ENCODE peak calls at places on chromosomes 7 and 10, in six cellular contexts. S, C, R, H, W and Q are unnamed samples. For H3K9me3, the result is how much of the 10 kb centered on the place peaks cover.

GRCh38 chr7:99000196-99000903 is 122.0 kb downstream of the TRRAP start:
- DNase-seq in S (no peak), C (no peak), R (no peak), H (no peak), W (no peak), Q (no peak)

GRCh38 chr7:107856806-107857540 is 34.0 kb upstream of the DLD start:
- DNase-seq in S (peak), C (no peak), R (no peak), H (no peak), W (no peak), Q (no peak)

GRCh38 chr7:50304911-50305621 is 550 bp downstream of the IKZF1 start:
- DNase-seq in S (peak), C (peak), R (no peak), H (no peak), W (no peak), Q (no peak)

GRCh38 chr7:78081888-78082287 is 283.3 kb downstream of the PHTF2 start:
- DNase-seq in S (no peak), C (no peak), R (no peak), H (no peak), W (no peak), Q (no peak)

GRCh38 chr10:86500846-86501245 is 20.7 kb downstream of the WAPL start:
- DNase-seq in S (no peak), C (no peak), R (peak), H (no peak), W (no peak), Q (no peak)

GRCh38 chr10:33800545-33800944 is 466.1 kb upstream of the NRP1 start:
- DNase-seq in S (no peak), C (no peak), R (peak), H (no peak), W (peak), Q (peak)

GRCh38 chr10:113415246-113415645 is 137.6 kb upstream of the HABP2 start:
- DNase-seq in S (no peak), C (no peak), R (no peak), H (no peak), W (no peak), Q (no peak)

GRCh38 chr10:46528171-46528671 is 28.2 kb downstream of the GPRIN2 start:
- DNase-seq in S (peak), C (no peak), R (no peak), H (no peak), W (peak), Q (no peak)

GRCh38 chr10:46547331-46547880 is 9.1 kb downstream of the GPRIN2 start:
- DNase-seq in S (peak), C (peak), R (no peak), H (no peak), W (peak), Q (peak)

GRCh38 chr7:2431260-2431867 is 28.0 kb downstream of the CHST12 start:
- DNase-seq in S (no peak), C (peak), R (no peak), H (no peak), W (no peak), Q (no peak)

GRCh38 chr10:34219860-34220518 is 595.1 kb downstream of the PARD3 start:
- DNase-seq in S (no peak), C (no peak), R (no peak), H (no peak), W (no peak), Q (no peak)

GRCh38 chr10:120897343-120897742 is 46.2 kb downstream of the WDR11 start:
- DNase-seq in S (no peak), C (no peak), R (peak), H (no peak), W (no peak), Q (no peak)

GRCh38 chr7:64533756-64534155 is 29.1 kb downstream of the ZNF680 start:
- DNase-seq in S (no peak), C (no peak), R (no peak), H (no peak), W (no peak), Q (no peak)

DNA sequence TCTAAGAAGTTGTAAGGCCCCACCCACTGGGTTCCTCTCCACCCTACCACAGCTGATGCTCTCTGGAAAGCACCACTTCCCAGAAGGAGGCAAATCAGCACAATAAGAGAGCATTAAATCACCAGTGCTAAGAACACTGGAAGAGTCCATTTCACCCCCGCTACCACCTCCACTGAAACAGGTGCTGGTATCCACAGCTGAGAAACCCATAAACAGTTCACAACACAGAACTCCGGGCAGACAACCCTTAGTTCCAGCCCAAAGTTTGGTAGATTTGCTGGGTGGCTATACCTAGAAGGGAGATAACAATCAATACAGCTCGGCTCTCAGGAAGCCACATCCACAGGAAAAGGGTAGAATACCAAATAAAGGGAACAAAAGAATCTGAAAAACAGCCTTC is 34.1 kb downstream of the ZNF680 start:
- DNase-seq in S (no peak), C (no peak), R (no peak), H (no peak), W (no peak), Q (no peak)
- H3K9me3 ChIP-seq in S (under half), C (under half), R (under half), H (half or more), W (under half), Q (half or more)

DNA sequence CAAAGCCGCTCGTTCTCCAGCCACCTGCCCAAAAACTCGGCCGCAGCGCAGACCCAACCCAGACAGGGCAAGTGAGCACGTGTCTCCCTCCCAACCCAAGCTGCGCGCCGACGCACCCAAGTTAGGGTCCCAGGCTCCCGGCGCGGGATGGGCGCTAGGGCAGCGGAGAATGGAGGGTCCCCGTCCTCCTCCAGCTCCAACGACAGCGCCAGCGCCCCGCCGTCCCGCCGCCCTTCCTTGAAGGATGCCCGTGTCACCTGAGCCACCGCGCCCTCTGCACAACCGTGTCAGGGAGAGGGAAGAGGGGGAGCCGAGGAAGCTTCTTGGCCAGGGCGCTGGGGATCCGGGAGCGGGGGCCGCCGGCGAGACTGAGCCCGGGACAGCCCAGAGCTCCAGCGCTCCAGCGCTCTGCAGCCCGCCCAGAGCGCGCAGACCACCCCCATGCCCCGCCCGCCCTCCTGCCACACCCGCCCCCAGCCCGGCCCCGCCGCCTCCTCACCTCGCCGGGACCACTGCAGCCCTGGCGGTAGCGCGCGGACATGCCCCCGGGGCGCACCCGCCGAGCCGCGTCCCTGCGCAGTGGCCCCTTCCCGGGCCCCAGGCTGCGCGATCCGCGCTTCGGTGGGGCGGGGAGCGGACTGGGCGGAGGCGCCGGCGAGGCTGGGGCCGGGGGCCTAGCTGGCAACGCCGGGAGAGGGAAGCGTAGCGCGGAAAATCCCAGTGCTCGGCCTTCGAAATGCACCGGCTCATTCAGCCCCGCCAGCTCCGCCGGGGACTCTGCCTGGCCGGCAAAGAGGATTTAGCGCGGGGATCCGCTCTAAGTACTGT is at the start of gene SLC16A12:
- DNase-seq in S (no peak), C (peak), R (no peak), H (no peak), W (no peak), Q (peak)
- H3K9me3 ChIP-seq in S (under half), C (under half), R (under half), H (under half), W (under half), Q (under half)

DNA sequence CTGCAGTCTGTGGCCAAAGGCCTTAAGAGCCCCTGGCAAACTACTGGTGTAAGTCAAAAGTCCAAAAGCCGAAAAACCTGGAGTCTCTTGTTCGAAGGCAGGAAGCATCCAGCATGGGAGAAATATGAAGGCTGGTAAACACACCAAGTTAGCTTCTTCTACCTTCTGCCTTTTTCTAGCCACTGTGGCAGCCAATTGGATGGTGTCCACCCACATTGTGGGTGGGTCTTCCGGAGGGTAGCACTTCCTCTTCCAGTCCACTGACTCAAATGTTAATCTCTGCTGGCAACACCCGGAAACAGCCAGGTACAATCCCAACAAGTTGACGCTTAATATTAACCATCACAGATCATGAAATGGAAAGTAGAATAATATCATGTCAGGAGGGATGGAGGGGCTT is 827.6 kb downstream of the SORCS1 start:
- DNase-seq in S (no peak), C (no peak), R (no peak), H (no peak), W (no peak), Q (no peak)
- H3K9me3 ChIP-seq in S (under half), C (under half), R (under half), H (under half), W (under half), Q (under half)

GRCh38 chr7:158993591-158993990 is 137.2 kb downstream of the DYNC2I1 start:
- DNase-seq in S (no peak), C (no peak), R (no peak), H (no peak), W (no peak), Q (no peak)

GRCh38 chr7:158996214-158997109 is 140.1 kb downstream of the DYNC2I1 start:
- DNase-seq in S (no peak), C (no peak), R (no peak), H (no peak), W (no peak), Q (no peak)

GRCh38 chr7:158994687-158995086 is 138.3 kb downstream of the DYNC2I1 start:
- DNase-seq in S (no peak), C (no peak), R (no peak), H (no peak), W (no peak), Q (no peak)

GRCh38 chr7:158997110-158997453 is 140.7 kb downstream of the DYNC2I1 start:
- DNase-seq in S (no peak), C (no peak), R (no peak), H (no peak), W (no peak), Q (no peak)

DNA sequence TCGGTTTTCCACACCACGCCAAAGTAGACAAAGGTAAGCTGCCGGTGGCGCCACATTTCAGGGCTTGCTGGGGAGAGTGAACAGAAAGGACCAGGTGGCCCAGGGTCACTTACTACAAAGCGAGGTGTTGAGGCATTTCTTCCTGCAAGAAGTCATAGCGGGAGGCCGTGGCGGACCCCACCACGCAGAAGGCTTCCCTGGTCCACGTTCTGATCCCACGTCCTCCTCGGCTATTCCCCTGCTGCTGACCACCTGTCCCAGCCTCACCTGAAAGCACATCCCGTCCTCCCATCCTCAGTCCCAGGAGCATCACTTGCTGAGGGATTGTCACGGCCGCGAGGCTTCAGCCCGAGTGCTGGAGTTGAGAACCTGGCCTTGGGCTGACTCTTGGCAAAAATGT is 139.2 kb downstream of the DYNC2I1 start:
- DNase-seq in S (no peak), C (no peak), R (no peak), H (no peak), W (no peak), Q (no peak)
- H3K9me3 ChIP-seq in S (under half), C (under half), R (under half), H (under half), W (under half), Q (under half)

DNA sequence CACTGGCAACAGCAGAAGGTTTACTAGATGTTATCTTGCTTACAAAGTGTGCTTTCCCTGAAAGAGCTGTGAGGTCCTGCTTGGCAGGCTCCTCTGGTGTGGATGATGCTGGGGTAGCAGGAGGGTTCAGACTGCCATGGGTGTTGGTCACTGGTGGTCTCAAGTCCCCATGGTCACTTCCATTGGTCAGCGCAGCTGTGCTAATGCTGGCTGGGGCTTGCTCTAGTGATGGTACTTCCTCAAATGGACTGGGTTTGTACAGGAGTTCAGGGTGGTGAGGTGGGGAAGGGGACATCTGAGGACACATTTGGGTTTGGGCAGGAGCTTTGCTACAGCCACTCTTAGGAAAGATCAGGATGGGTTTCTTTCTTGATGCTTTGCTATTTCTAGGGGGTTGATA is 182.0 kb downstream of the ZNF438 start:
- DNase-seq in S (no peak), C (no peak), R (no peak), H (no peak), W (no peak), Q (no peak)
- H3K9me3 ChIP-seq in S (under half), C (under half), R (under half), H (under half), W (under half), Q (under half)

GRCh38 chr10:38979535-38979934 is 885.4 kb downstream of the ZNF37A start:
- DNase-seq in S (no peak), C (no peak), R (no peak), H (no peak), W (no peak), Q (no peak)
- H3K9me3 ChIP-seq in S (under half), C (under half), R (under half), H (under half), W (under half), Q (under half)

GRCh38 chr7:64999165-65000004 is 7.1 kb downstream of the ERV3-1 start:
- DNase-seq in S (no peak), C (peak), R (peak), H (no peak), W (peak), Q (no peak)

GRCh38 chr7:64997927-64998391 is 7.1 kb upstream of the ZNF117 start:
- DNase-seq in S (no peak), C (peak), R (peak), H (no peak), W (no peak), Q (peak)

GRCh38 chr7:64996305-64996704 is 5.5 kb upstream of the ZNF117 start:
- DNase-seq in S (no peak), C (no peak), R (no peak), H (no peak), W (no peak), Q (no peak)

GRCh38 chr7:64997164-64997908 is 6.5 kb upstream of the ZNF117 start:
- DNase-seq in S (no peak), C (no peak), R (no peak), H (no peak), W (no peak), Q (no peak)

GRCh38 chr7:64998865-64999164 is 7.7 kb downstream of the ERV3-1 start:
- DNase-seq in S (no peak), C (no peak), R (no peak), H (no peak), W (no peak), Q (no peak)
- H3K9me3 ChIP-seq in S (under half), C (under half), R (half or more), H (half or more), W (half or more), Q (under half)

GRCh38 chr7:153402721-153403541 is 643.4 kb downstream of the ACTR3B start:
- DNase-seq in S (no peak), C (no peak), R (no peak), H (no peak), W (no peak), Q (no peak)
- H3K9me3 ChIP-seq in S (under half), C (under half), R (under half), H (under half), W (under half), Q (under half)

DNA sequence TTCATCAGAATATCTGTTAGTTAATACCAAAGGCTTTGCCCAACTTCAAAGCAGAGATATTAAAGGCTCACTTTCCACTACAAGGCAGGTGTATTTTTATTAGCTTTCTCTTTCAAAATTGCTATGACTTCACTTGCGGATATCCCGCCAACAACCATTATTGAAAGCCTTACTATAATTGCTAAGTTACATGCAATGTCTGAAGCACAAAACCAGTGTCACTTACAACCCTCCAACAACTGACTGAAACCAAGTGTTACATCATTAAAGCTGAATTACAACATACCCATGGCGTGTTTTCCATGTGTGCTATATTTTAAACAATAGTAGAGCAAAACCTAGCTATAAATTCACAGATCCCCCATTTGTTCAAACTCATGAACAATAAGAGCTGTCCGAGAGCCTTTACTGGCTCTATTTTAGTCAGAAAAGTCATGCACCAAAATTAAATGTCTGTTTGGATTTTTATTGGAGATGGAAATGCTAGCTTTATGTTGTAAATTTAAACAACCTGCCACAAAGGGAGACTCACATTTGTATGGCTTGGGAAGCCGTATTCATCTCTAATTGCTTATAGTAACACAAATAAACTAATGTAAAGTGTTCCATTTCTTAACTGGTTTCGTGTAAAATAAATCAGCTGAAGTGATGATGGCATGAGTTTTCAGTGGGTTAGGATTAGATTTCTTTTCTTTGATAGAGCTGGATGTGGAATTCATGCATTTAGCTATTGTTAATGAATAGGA is 227.1 kb downstream of the AGMO start:
- DNase-seq in S (no peak), C (no peak), R (no peak), H (no peak), W (no peak), Q (no peak)
- H3K9me3 ChIP-seq in S (under half), C (under half), R (under half), H (under half), W (under half), Q (under half)